ENCODE peak calls at places on chromosomes 2 and 18, in seven cellular contexts. One of them, this sample, is unnamed.

GRCh38 chr18:47283476-47283875 is 32.0 kb upstream of the SKOR2 start:
- DNase-seq in ELR: peak; percentile 63
- DNase-seq in left kidney: no peak
- DNase-seq in GM10248: no peak
- DNase-seq in astrocyte: peak; percentile 1
- DNase-seq in non-pigmented ciliary epithelial cell: no peak
- DNase-seq in epithelial cell of esophagus: peak; percentile 24
- DNase-seq in this sample: peak; percentile 79

GRCh38 chr2:152309352-152310214 is 25.4 kb upstream of the FMNL2 start:
- DNase-seq in ELR: no peak
- DNase-seq in left kidney: no peak
- DNase-seq in GM10248: no peak
- DNase-seq in astrocyte: no peak
- DNase-seq in non-pigmented ciliary epithelial cell: no peak
- DNase-seq in epithelial cell of esophagus: no peak
- DNase-seq in this sample: no peak

GRCh38 chr2:63003349-63003748 is 47.3 kb upstream of the OTX1 start:
- DNase-seq in ELR: no peak
- DNase-seq in left kidney: no peak
- DNase-seq in GM10248: no peak
- DNase-seq in astrocyte: no peak
- DNase-seq in non-pigmented ciliary epithelial cell: no peak
- DNase-seq in epithelial cell of esophagus: no peak
- DNase-seq in this sample: no peak

GRCh38 chr18:6294119-6294784 is 120.5 kb downstream of the L3MBTL4 start:
- DNase-seq in ELR: no peak
- DNase-seq in left kidney: no peak
- DNase-seq in GM10248: no peak
- DNase-seq in astrocyte: no peak
- DNase-seq in non-pigmented ciliary epithelial cell: no peak
- DNase-seq in epithelial cell of esophagus: no peak
- DNase-seq in this sample: no peak

GRCh38 chr18:23207191-23207955 is 72.1 kb downstream of the CABLES1 start:
- DNase-seq in ELR: peak; percentile 49
- DNase-seq in left kidney: no peak
- DNase-seq in GM10248: no peak
- DNase-seq in astrocyte: peak; percentile 60
- DNase-seq in non-pigmented ciliary epithelial cell: no peak
- DNase-seq in epithelial cell of esophagus: peak; percentile 22
- DNase-seq in this sample: peak; percentile 81

GRCh38 chr2:43040084-43040854 is 186.1 kb downstream of the ZFP36L2 start:
- DNase-seq in ELR: no peak
- DNase-seq in left kidney: no peak
- DNase-seq in GM10248: peak; percentile 56
- DNase-seq in astrocyte: no peak
- DNase-seq in non-pigmented ciliary epithelial cell: no peak
- DNase-seq in epithelial cell of esophagus: peak; percentile 81
- DNase-seq in this sample: no peak

GRCh38 chr2:187310696-187311095 is 137.4 kb downstream of the CALCRL start:
- DNase-seq in ELR: no peak
- DNase-seq in left kidney: peak; percentile 44
- DNase-seq in GM10248: no peak
- DNase-seq in astrocyte: no peak
- DNase-seq in non-pigmented ciliary epithelial cell: no peak
- DNase-seq in epithelial cell of esophagus: no peak
- DNase-seq in this sample: no peak

GRCh38 chr2:231987088-231987788 is 25.7 kb downstream of the DIS3L2 start:
- DNase-seq in ELR: no peak
- DNase-seq in left kidney: peak; percentile 21
- DNase-seq in GM10248: no peak
- DNase-seq in astrocyte: peak; percentile 57
- DNase-seq in non-pigmented ciliary epithelial cell: peak; percentile 24
- DNase-seq in epithelial cell of esophagus: no peak
- DNase-seq in this sample: no peak

GRCh38 chr2:8677646-8678592 is 3.9 kb upstream of the ID2 start:
- DNase-seq in ELR: peak; percentile 76
- DNase-seq in left kidney: peak; percentile 90
- DNase-seq in GM10248: no peak
- DNase-seq in astrocyte: peak; percentile 82
- DNase-seq in non-pigmented ciliary epithelial cell: no peak
- DNase-seq in epithelial cell of esophagus: peak; percentile 14
- DNase-seq in this sample: peak; percentile 89

GRCh38 chr2:30775833-30776232 is 31.4 kb downstream of the CAPN13 start:
- DNase-seq in ELR: no peak
- DNase-seq in left kidney: no peak
- DNase-seq in GM10248: no peak
- DNase-seq in astrocyte: no peak
- DNase-seq in non-pigmented ciliary epithelial cell: no peak
- DNase-seq in epithelial cell of esophagus: no peak
- DNase-seq in this sample: no peak

GRCh38 chr2:236862961-236863728 is 222.5 kb upstream of the COPS8 start:
- DNase-seq in ELR: peak; percentile 88
- DNase-seq in left kidney: peak; percentile 68
- DNase-seq in GM10248: peak; percentile 32
- DNase-seq in astrocyte: peak; percentile 83
- DNase-seq in non-pigmented ciliary epithelial cell: peak; percentile 48
- DNase-seq in epithelial cell of esophagus: peak; percentile 95
- DNase-seq in this sample: no peak

GRCh38 chr2:159873136-159873728 is 75.2 kb upstream of the CD302 start:
- DNase-seq in ELR: peak; percentile 4
- DNase-seq in left kidney: peak; percentile 68
- DNase-seq in GM10248: no peak
- DNase-seq in astrocyte: no peak
- DNase-seq in non-pigmented ciliary epithelial cell: no peak
- DNase-seq in epithelial cell of esophagus: no peak
- DNase-seq in this sample: peak; percentile 34

GRCh38 chr2:56624181-56624580 is 440.4 kb downstream of the CCDC85A start:
- DNase-seq in ELR: peak; percentile 43
- DNase-seq in left kidney: no peak
- DNase-seq in GM10248: no peak
- DNase-seq in astrocyte: no peak
- DNase-seq in non-pigmented ciliary epithelial cell: no peak
- DNase-seq in epithelial cell of esophagus: no peak
- DNase-seq in this sample: no peak

GRCh38 chr2:43467889-43468288 is 127.9 kb downstream of the THADA start:
- DNase-seq in ELR: peak; percentile 89
- DNase-seq in left kidney: no peak
- DNase-seq in GM10248: no peak
- DNase-seq in astrocyte: peak; percentile 73
- DNase-seq in non-pigmented ciliary epithelial cell: no peak
- DNase-seq in epithelial cell of esophagus: peak; percentile 71
- DNase-seq in this sample: no peak

GRCh38 chr18:4751523-4751922 is 296.4 kb upstream of the DLGAP1 start:
- DNase-seq in ELR: no peak
- DNase-seq in left kidney: no peak
- DNase-seq in GM10248: no peak
- DNase-seq in astrocyte: no peak
- DNase-seq in non-pigmented ciliary epithelial cell: no peak
- DNase-seq in epithelial cell of esophagus: no peak
- DNase-seq in this sample: no peak

GRCh38 chr2:48961009-48961408 is 193.3 kb downstream of the FSHR start:
- DNase-seq in ELR: no peak
- DNase-seq in left kidney: no peak
- DNase-seq in GM10248: no peak
- DNase-seq in astrocyte: no peak
- DNase-seq in non-pigmented ciliary epithelial cell: no peak
- DNase-seq in epithelial cell of esophagus: no peak
- DNase-seq in this sample: no peak

GRCh38 chr2:218291318-218291933 is 877 bp downstream of the TMBIM1 start:
- DNase-seq in ELR: peak; percentile 36
- DNase-seq in left kidney: no peak
- DNase-seq in GM10248: no peak
- DNase-seq in astrocyte: no peak
- DNase-seq in non-pigmented ciliary epithelial cell: no peak
- DNase-seq in epithelial cell of esophagus: no peak
- DNase-seq in this sample: no peak

GRCh38 chr2:25920326-25920725 is 42.0 kb upstream of the ASXL2 start:
- DNase-seq in ELR: peak; percentile 74
- DNase-seq in left kidney: no peak
- DNase-seq in GM10248: no peak
- DNase-seq in astrocyte: no peak
- DNase-seq in non-pigmented ciliary epithelial cell: no peak
- DNase-seq in epithelial cell of esophagus: peak; percentile 39
- DNase-seq in this sample: no peak

GRCh38 chr18:10490401-10491289 is 35.2 kb upstream of the NAPG start:
- DNase-seq in ELR: peak; percentile 14
- DNase-seq in left kidney: no peak
- DNase-seq in GM10248: peak; percentile 70
- DNase-seq in astrocyte: no peak
- DNase-seq in non-pigmented ciliary epithelial cell: no peak
- DNase-seq in epithelial cell of esophagus: no peak
- DNase-seq in this sample: peak; percentile 59

GRCh38 chr2:144943986-144944385 is 424.1 kb upstream of the ZEB2 start:
- DNase-seq in ELR: peak; percentile 86
- DNase-seq in left kidney: no peak
- DNase-seq in GM10248: no peak
- DNase-seq in astrocyte: peak; percentile 70
- DNase-seq in non-pigmented ciliary epithelial cell: peak; percentile 37
- DNase-seq in epithelial cell of esophagus: peak; percentile 11
- DNase-seq in this sample: no peak

GRCh38 chr2:176091329-176092258 is 927 bp upstream of the HOXD13 start:
- DNase-seq in ELR: no peak
- DNase-seq in left kidney: peak; percentile 46
- DNase-seq in GM10248: no peak
- DNase-seq in astrocyte: no peak
- DNase-seq in non-pigmented ciliary epithelial cell: no peak
- DNase-seq in epithelial cell of esophagus: no peak
- DNase-seq in this sample: peak; percentile 45

This sample was measured in GM23338.